ENCODE peak calls at places on chromosomes 16 and 17, in five cellular contexts. One of them, this sample, is unnamed.

GRCh38 chr16:74874123-74874522 is 99.5 kb upstream of the FA2H start:
- DNase-seq in GM12878: no peak
- DNase-seq in HEK293T: no peak
- DNase-seq in H1: no peak
- DNase-seq in NT2/D1: no peak
- DNase-seq in this sample: no peak

GRCh38 chr17:64377769-64378282 is 12.8 kb downstream of the PECAM1 start:
- DNase-seq in NT2/D1: no peak
- DNase-seq in GM12878: no peak
- DNase-seq in HEK293T: no peak
- DNase-seq in H1: no peak
- DNase-seq in this sample: peak

GRCh38 chr17:59378621-59379194 is 47.3 kb downstream of the YPEL2 start:
- DNase-seq in H1: no peak
- DNase-seq in NT2/D1: no peak
- DNase-seq in GM12878: no peak
- DNase-seq in HEK293T: no peak
- DNase-seq in this sample: no peak

GRCh38 chr17:50272711-50273653 is 1.3 kb upstream of the TMEM92 start:
- DNase-seq in H1: peak
- DNase-seq in HEK293T: peak
- DNase-seq in GM12878: no peak
- DNase-seq in NT2/D1: no peak
- DNase-seq in this sample: no peak

GRCh38 chr17:20223808-20224328 is 214.7 kb downstream of the SPECC1 start:
- DNase-seq in GM12878: no peak
- DNase-seq in NT2/D1: no peak
- DNase-seq in H1: peak
- DNase-seq in HEK293T: no peak
- DNase-seq in this sample: no peak

GRCh38 chr17:48051278-48051677 is 3.1 kb downstream of the NFE2L1 start:
- DNase-seq in NT2/D1: no peak
- DNase-seq in H1: no peak
- DNase-seq in HEK293T: no peak
- DNase-seq in GM12878: no peak
- DNase-seq in this sample: no peak

GRCh38 chr16:5615868-5616642 is 518.5 kb upstream of the EEF2KMT start:
- DNase-seq in H1: peak
- DNase-seq in GM12878: no peak
- DNase-seq in HEK293T: peak
- DNase-seq in NT2/D1: peak
- DNase-seq in this sample: peak

GRCh38 chr17:32971171-32971570 is 20.5 kb upstream of the SPACA3 start:
- DNase-seq in H1: no peak
- DNase-seq in GM12878: peak
- DNase-seq in NT2/D1: no peak
- DNase-seq in HEK293T: no peak
- DNase-seq in this sample: no peak

GRCh38 chr17:81412490-81413093 is 17.3 kb downstream of the BAHCC1 start:
- DNase-seq in HEK293T: no peak
- DNase-seq in NT2/D1: no peak
- DNase-seq in H1: no peak
- DNase-seq in GM12878: no peak
- DNase-seq in this sample: no peak

GRCh38 chr16:27977966-27978365 is 85.5 kb downstream of the GSG1L start:
- DNase-seq in HEK293T: no peak
- DNase-seq in GM12878: no peak
- DNase-seq in NT2/D1: no peak
- DNase-seq in H1: no peak
- DNase-seq in this sample: no peak

GRCh38 chr17:46044286-46044928 is 45.4 kb downstream of the STH start:
- DNase-seq in GM12878: no peak
- DNase-seq in NT2/D1: peak
- DNase-seq in HEK293T: peak
- DNase-seq in H1: no peak
- DNase-seq in this sample: peak
- TF ChIP-seq SUZ12 in GM12878: no peak
- TF ChIP-seq SUZ12 in NT2/D1: no peak
- TF ChIP-seq SUZ12 in HEK293T: no peak
- TF ChIP-seq SUZ12 in H1: no peak
- TF ChIP-seq SUZ12 in this sample: no peak

GRCh38 chr17:40509626-40510327 is 8.4 kb upstream of the TNS4 start:
- DNase-seq in HEK293T: no peak
- DNase-seq in GM12878: no peak
- DNase-seq in NT2/D1: no peak
- DNase-seq in H1: no peak
- DNase-seq in this sample: no peak
- TF ChIP-seq SUZ12 in HEK293T: no peak
- TF ChIP-seq SUZ12 in GM12878: no peak
- TF ChIP-seq SUZ12 in NT2/D1: no peak
- TF ChIP-seq SUZ12 in H1: no peak
- TF ChIP-seq SUZ12 in this sample: no peak

GRCh38 chr17:62801553-62801952 is 6.6 kb downstream of the MARCHF10 start:
- DNase-seq in HEK293T: no peak
- DNase-seq in H1: no peak
- DNase-seq in NT2/D1: no peak
- DNase-seq in GM12878: no peak
- DNase-seq in this sample: no peak

GRCh38 chr17:62802531-62803205 is 5.4 kb downstream of the MARCHF10 start:
- DNase-seq in GM12878: no peak
- DNase-seq in NT2/D1: no peak
- DNase-seq in H1: no peak
- DNase-seq in HEK293T: no peak
- DNase-seq in this sample: no peak

GRCh38 chr17:62804025-62804424 is 4.1 kb downstream of the MARCHF10 start:
- DNase-seq in HEK293T: no peak
- DNase-seq in GM12878: no peak
- DNase-seq in NT2/D1: no peak
- DNase-seq in H1: no peak
- DNase-seq in this sample: no peak

GRCh38 chr17:62797959-62798358 is 10.2 kb downstream of the MARCHF10 start:
- DNase-seq in H1: peak
- DNase-seq in GM12878: no peak
- DNase-seq in NT2/D1: no peak
- DNase-seq in HEK293T: no peak
- DNase-seq in this sample: no peak

DNA sequence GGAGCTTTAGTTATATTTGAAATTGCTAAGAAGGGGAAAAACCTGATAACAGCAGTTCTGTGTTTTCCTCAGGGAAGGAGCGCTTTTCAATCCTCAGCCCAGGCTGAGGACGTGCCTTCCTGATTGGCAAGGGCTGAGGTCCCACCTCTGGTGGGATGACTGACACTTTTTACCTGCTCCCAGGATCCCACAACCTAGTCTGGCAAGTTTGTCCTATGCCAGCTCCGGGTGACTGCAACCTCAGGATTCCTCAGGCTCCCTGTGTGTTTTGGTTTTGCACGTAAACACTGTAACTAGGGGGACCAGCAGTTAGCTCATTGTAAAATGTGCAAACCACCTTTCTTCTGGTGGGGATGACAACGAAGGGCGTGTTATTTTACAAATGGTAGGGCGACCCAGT is 7.5 kb downstream of the MARCHF10 start:
- DNase-seq in H1: peak
- DNase-seq in NT2/D1: no peak
- DNase-seq in GM12878: no peak
- DNase-seq in HEK293T: no peak
- DNase-seq in this sample: no peak
- TF ChIP-seq SUZ12 in H1: no peak
- TF ChIP-seq SUZ12 in NT2/D1: no peak
- TF ChIP-seq SUZ12 in GM12878: no peak
- TF ChIP-seq SUZ12 in HEK293T: no peak
- TF ChIP-seq SUZ12 in this sample: no peak

GRCh38 chr17:4204190-4204589 is 59.6 kb downstream of the ANKFY1 start:
- DNase-seq in HEK293T: no peak
- DNase-seq in GM12878: no peak
- DNase-seq in NT2/D1: no peak
- DNase-seq in H1: no peak
- DNase-seq in this sample: no peak

GRCh38 chr17:4206945-4207344 is 56.8 kb downstream of the ANKFY1 start:
- DNase-seq in H1: no peak
- DNase-seq in NT2/D1: no peak
- DNase-seq in HEK293T: no peak
- DNase-seq in GM12878: no peak
- DNase-seq in this sample: no peak

GRCh38 chr17:4205917-4206316 is 57.9 kb downstream of the ANKFY1 start:
- DNase-seq in HEK293T: no peak
- DNase-seq in GM12878: no peak
- DNase-seq in H1: no peak
- DNase-seq in NT2/D1: no peak
- DNase-seq in this sample: no peak

GRCh38 chr17:4201231-4201630 is 58.2 kb downstream of the CYB5D2 start:
- DNase-seq in NT2/D1: no peak
- DNase-seq in GM12878: no peak
- DNase-seq in H1: no peak
- DNase-seq in HEK293T: no peak
- DNase-seq in this sample: no peak

DNA sequence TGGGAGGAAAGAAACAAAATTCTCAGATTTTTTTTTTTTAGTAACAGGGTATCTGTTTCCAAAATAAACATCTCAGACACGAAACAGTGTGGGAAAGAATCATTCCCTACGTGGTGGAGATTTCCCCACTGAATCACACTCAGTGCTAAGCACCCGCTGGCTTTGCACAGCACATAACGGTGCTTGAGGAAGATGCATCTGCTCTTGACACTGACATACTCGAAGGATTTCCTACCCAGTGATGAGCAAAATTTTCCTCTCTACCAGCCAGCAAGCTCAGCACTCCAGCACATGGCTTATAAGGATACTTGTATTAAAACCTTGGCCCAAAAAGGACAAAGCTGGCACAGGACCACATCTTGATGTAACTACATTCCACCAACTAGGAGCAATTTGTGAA is 59.1 kb downstream of the ANKFY1 start:
- DNase-seq in HEK293T: no peak
- DNase-seq in GM12878: no peak
- DNase-seq in H1: no peak
- DNase-seq in NT2/D1: no peak
- DNase-seq in this sample: no peak
- TF ChIP-seq SUZ12 in HEK293T: no peak
- TF ChIP-seq SUZ12 in GM12878: no peak
- TF ChIP-seq SUZ12 in H1: no peak
- TF ChIP-seq SUZ12 in NT2/D1: no peak
- TF ChIP-seq SUZ12 in this sample: no peak

GRCh38 chr16:81195907-81196534 is 42.5 kb upstream of the BCO1 start:
- DNase-seq in GM12878: no peak
- DNase-seq in H1: no peak
- DNase-seq in HEK293T: no peak
- DNase-seq in NT2/D1: no peak
- DNase-seq in this sample: no peak

GRCh38 chr16:81201267-81201666 is 37.2 kb upstream of the BCO1 start:
- DNase-seq in H1: no peak
- DNase-seq in GM12878: no peak
- DNase-seq in NT2/D1: no peak
- DNase-seq in HEK293T: no peak
- DNase-seq in this sample: no peak

GRCh38 chr16:81198635-81199034 is 39.9 kb upstream of the BCO1 start:
- DNase-seq in GM12878: no peak
- DNase-seq in HEK293T: no peak
- DNase-seq in H1: no peak
- DNase-seq in NT2/D1: no peak
- DNase-seq in this sample: peak
- TF ChIP-seq SUZ12 in GM12878: no peak
- TF ChIP-seq SUZ12 in HEK293T: no peak
- TF ChIP-seq SUZ12 in H1: no peak
- TF ChIP-seq SUZ12 in NT2/D1: no peak
- TF ChIP-seq SUZ12 in this sample: no peak

GRCh38 chr17:41907633-41908539 is 10.9 kb downstream of the ACLY start:
- DNase-seq in NT2/D1: no peak
- DNase-seq in HEK293T: no peak
- DNase-seq in GM12878: no peak
- DNase-seq in H1: no peak
- DNase-seq in this sample: peak
- TF ChIP-seq SUZ12 in NT2/D1: no peak
- TF ChIP-seq SUZ12 in HEK293T: no peak
- TF ChIP-seq SUZ12 in GM12878: no peak
- TF ChIP-seq SUZ12 in H1: no peak
- TF ChIP-seq SUZ12 in this sample: no peak